ENCODE peak calls at places on chromosomes 16 and 17, in five cellular contexts. One of them, this sample, is unnamed.
A peak's percentile ranks its signal among the peaks of the same experiment; 100 is the strongest.

GRCh38 chr16:19284207-19284606 is 1.3 kb upstream of the CLEC19A start:
- DNase-seq in ACHN: peak; percentile 98
- DNase-seq in Right ventricle myocardium inferior: no peak
- DNase-seq in amygdala: peak; percentile 33
- DNase-seq in body of pancreas: peak; percentile 67
- DNase-seq in this sample: peak; percentile 85

GRCh38 chr16:49649013-49649785 is 206.7 kb downstream of the ZNF423 start:
- DNase-seq in ACHN: peak; percentile 10
- DNase-seq in Right ventricle myocardium inferior: no peak
- DNase-seq in amygdala: no peak
- DNase-seq in body of pancreas: no peak
- DNase-seq in this sample: no peak

GRCh38 chr16:10213748-10214147 is 31.5 kb upstream of the GRIN2A start:
- DNase-seq in ACHN: no peak
- DNase-seq in body of pancreas: no peak
- DNase-seq in Right ventricle myocardium inferior: no peak
- DNase-seq in amygdala: no peak
- DNase-seq in this sample: no peak

GRCh38 chr17:5870231-5870953 is 199.8 kb upstream of the WSCD1 start:
- DNase-seq in amygdala: no peak
- DNase-seq in Right ventricle myocardium inferior: no peak
- DNase-seq in ACHN: no peak
- DNase-seq in body of pancreas: no peak
- DNase-seq in this sample: no peak

GRCh38 chr17:62791235-62792121 is 16.6 kb downstream of the MARCHF10 start:
- DNase-seq in ACHN: peak; percentile 30
- DNase-seq in body of pancreas: no peak
- DNase-seq in amygdala: no peak
- DNase-seq in Right ventricle myocardium inferior: no peak
- DNase-seq in this sample: no peak

GRCh38 chr16:23400387-23400930 is 52.5 kb downstream of the COG7 start:
- DNase-seq in ACHN: no peak
- DNase-seq in body of pancreas: no peak
- DNase-seq in Right ventricle myocardium inferior: no peak
- DNase-seq in amygdala: no peak
- DNase-seq in this sample: no peak

GRCh38 chr16:67969286-67970039 is 1.0 kb upstream of the SLC12A4 start:
- DNase-seq in amygdala: no peak
- DNase-seq in ACHN: peak; percentile 28
- DNase-seq in Right ventricle myocardium inferior: no peak
- DNase-seq in body of pancreas: no peak
- DNase-seq in this sample: no peak

GRCh38 chr16:2508722-2509400 is 4.9 kb upstream of the ATP6V0C start:
- DNase-seq in Right ventricle myocardium inferior: no peak
- DNase-seq in amygdala: no peak
- DNase-seq in ACHN: no peak
- DNase-seq in body of pancreas: no peak
- DNase-seq in this sample: no peak

GRCh38 chr16:61179571-61179970 is 856.7 kb downstream of the CDH8 start:
- DNase-seq in amygdala: no peak
- DNase-seq in ACHN: no peak
- DNase-seq in body of pancreas: no peak
- DNase-seq in Right ventricle myocardium inferior: no peak
- DNase-seq in this sample: no peak

GRCh38 chr16:53457670-53458069 is 23.4 kb downstream of the RBL2 start:
- DNase-seq in ACHN: peak; percentile 24
- DNase-seq in body of pancreas: no peak
- DNase-seq in amygdala: no peak
- DNase-seq in Right ventricle myocardium inferior: no peak
- DNase-seq in this sample: no peak

GRCh38 chr17:38591759-38592241 is 14.0 kb downstream of the SRCIN1 start:
- DNase-seq in body of pancreas: no peak
- DNase-seq in Right ventricle myocardium inferior: peak; percentile 37
- DNase-seq in ACHN: peak; percentile 72
- DNase-seq in amygdala: no peak
- DNase-seq in this sample: peak; percentile 30

GRCh38 chr17:74740641-74741387 is 3.8 kb downstream of the RAB37 start:
- DNase-seq in amygdala: no peak
- DNase-seq in body of pancreas: no peak
- DNase-seq in Right ventricle myocardium inferior: no peak
- DNase-seq in ACHN: no peak
- DNase-seq in this sample: no peak

GRCh38 chr16:90046971-90047713 is 27.9 kb upstream of the DBNDD1 start:
- DNase-seq in ACHN: peak; percentile 73
- DNase-seq in amygdala: peak; percentile 29
- DNase-seq in body of pancreas: peak; percentile 68
- DNase-seq in Right ventricle myocardium inferior: no peak
- DNase-seq in this sample: no peak